ENCODE peak calls at places on chromosome 4, in five cellular contexts. One of them, this sample, is unnamed.

GRCh38 chr4:129179276-129179675 is 83.3 kb downstream of the C4orf33 start:
- DNase-seq in SW480: no peak
- DNase-seq in stimulated activated CD8-positive, alpha-beta memory T cell treated with anti-CD3 and anti-CD28 coated beads, Interleukin-12 subunit alpha, Interleukin-12 subunit beta, amount 100 ng/mL, for 4 hours: no peak
- DNase-seq in mesendoderm: no peak
- DNase-seq in A172: no peak
- DNase-seq in this sample: no peak

GRCh38 chr4:139770361-139770760 is 104.7 kb downstream of the MGST2 start:
- DNase-seq in SW480: no peak
- DNase-seq in stimulated activated CD8-positive, alpha-beta memory T cell treated with anti-CD3 and anti-CD28 coated beads, Interleukin-12 subunit alpha, Interleukin-12 subunit beta, amount 100 ng/mL, for 4 hours: no peak
- DNase-seq in mesendoderm: no peak
- DNase-seq in A172: no peak
- DNase-seq in this sample: no peak

GRCh38 chr4:152456609-152457008 is 79.3 kb downstream of the FBXW7 start:
- DNase-seq in SW480: no peak
- DNase-seq in stimulated activated CD8-positive, alpha-beta memory T cell treated with anti-CD3 and anti-CD28 coated beads, Interleukin-12 subunit alpha, Interleukin-12 subunit beta, amount 100 ng/mL, for 4 hours: no peak
- DNase-seq in mesendoderm: no peak
- DNase-seq in A172: no peak
- DNase-seq in this sample: no peak

GRCh38 chr4:26030780-26031179 is 116.8 kb downstream of the SMIM20 start:
- DNase-seq in SW480: no peak
- DNase-seq in stimulated activated CD8-positive, alpha-beta memory T cell treated with anti-CD3 and anti-CD28 coated beads, Interleukin-12 subunit alpha, Interleukin-12 subunit beta, amount 100 ng/mL, for 4 hours: no peak
- DNase-seq in mesendoderm: no peak
- DNase-seq in A172: no peak
- DNase-seq in this sample: no peak

GRCh38 chr4:136750898-136751297 is 781.4 kb downstream of the PCDH18 start:
- DNase-seq in SW480: no peak
- DNase-seq in stimulated activated CD8-positive, alpha-beta memory T cell treated with anti-CD3 and anti-CD28 coated beads, Interleukin-12 subunit alpha, Interleukin-12 subunit beta, amount 100 ng/mL, for 4 hours: no peak
- DNase-seq in mesendoderm: no peak
- DNase-seq in A172: no peak
- DNase-seq in this sample: no peak

GRCh38 chr4:3417448-3417847 is 24.3 kb upstream of the HGFAC start:
- DNase-seq in SW480: no peak
- DNase-seq in stimulated activated CD8-positive, alpha-beta memory T cell treated with anti-CD3 and anti-CD28 coated beads, Interleukin-12 subunit alpha, Interleukin-12 subunit beta, amount 100 ng/mL, for 4 hours: no peak
- DNase-seq in mesendoderm: no peak
- DNase-seq in A172: no peak
- DNase-seq in this sample: no peak

GRCh38 chr4:40603281-40603680 is 26.4 kb downstream of the RBM47 start:
- DNase-seq in SW480: no peak
- DNase-seq in stimulated activated CD8-positive, alpha-beta memory T cell treated with anti-CD3 and anti-CD28 coated beads, Interleukin-12 subunit alpha, Interleukin-12 subunit beta, amount 100 ng/mL, for 4 hours: no peak
- DNase-seq in mesendoderm: no peak
- DNase-seq in A172: no peak
- DNase-seq in this sample: no peak

GRCh38 chr4:183504930-183505555 is at the start of gene ING2:
- DNase-seq in SW480: peak; percentile 68
- DNase-seq in stimulated activated CD8-positive, alpha-beta memory T cell treated with anti-CD3 and anti-CD28 coated beads, Interleukin-12 subunit alpha, Interleukin-12 subunit beta, amount 100 ng/mL, for 4 hours: no peak
- DNase-seq in mesendoderm: peak; percentile 77
- DNase-seq in A172: peak; percentile 58
- DNase-seq in this sample: no peak

GRCh38 chr4:3317656-3318211 is 24.9 kb downstream of the RGS12 start:
- DNase-seq in SW480: no peak
- DNase-seq in stimulated activated CD8-positive, alpha-beta memory T cell treated with anti-CD3 and anti-CD28 coated beads, Interleukin-12 subunit alpha, Interleukin-12 subunit beta, amount 100 ng/mL, for 4 hours: no peak
- DNase-seq in mesendoderm: no peak
- DNase-seq in A172: no peak
- DNase-seq in this sample: no peak

GRCh38 chr4:39712819-39713607 is 15.1 kb downstream of the UBE2K start:
- DNase-seq in SW480: no peak
- DNase-seq in stimulated activated CD8-positive, alpha-beta memory T cell treated with anti-CD3 and anti-CD28 coated beads, Interleukin-12 subunit alpha, Interleukin-12 subunit beta, amount 100 ng/mL, for 4 hours: no peak
- DNase-seq in mesendoderm: no peak
- DNase-seq in A172: no peak
- DNase-seq in this sample: no peak

GRCh38 chr4:142743071-142743825 is 102.9 kb downstream of the INPP4B start:
- DNase-seq in SW480: no peak
- DNase-seq in stimulated activated CD8-positive, alpha-beta memory T cell treated with anti-CD3 and anti-CD28 coated beads, Interleukin-12 subunit alpha, Interleukin-12 subunit beta, amount 100 ng/mL, for 4 hours: no peak
- DNase-seq in mesendoderm: peak; percentile 6
- DNase-seq in A172: peak; percentile 39
- DNase-seq in this sample: no peak

GRCh38 chr4:23023121-23023520 is 330.4 kb downstream of the GBA3 start:
- DNase-seq in SW480: no peak
- DNase-seq in stimulated activated CD8-positive, alpha-beta memory T cell treated with anti-CD3 and anti-CD28 coated beads, Interleukin-12 subunit alpha, Interleukin-12 subunit beta, amount 100 ng/mL, for 4 hours: no peak
- DNase-seq in mesendoderm: peak; percentile 15
- DNase-seq in A172: peak; percentile 22
- DNase-seq in this sample: no peak

GRCh38 chr4:24236532-24236931 is 346.7 kb upstream of the PPARGC1A start:
- DNase-seq in SW480: no peak
- DNase-seq in stimulated activated CD8-positive, alpha-beta memory T cell treated with anti-CD3 and anti-CD28 coated beads, Interleukin-12 subunit alpha, Interleukin-12 subunit beta, amount 100 ng/mL, for 4 hours: no peak
- DNase-seq in mesendoderm: no peak
- DNase-seq in A172: no peak
- DNase-seq in this sample: no peak

GRCh38 chr4:14827111-14827510 is 175.2 kb upstream of the CPEB2 start:
- DNase-seq in SW480: no peak
- DNase-seq in stimulated activated CD8-positive, alpha-beta memory T cell treated with anti-CD3 and anti-CD28 coated beads, Interleukin-12 subunit alpha, Interleukin-12 subunit beta, amount 100 ng/mL, for 4 hours: no peak
- DNase-seq in mesendoderm: no peak
- DNase-seq in A172: peak; percentile 26
- DNase-seq in this sample: no peak

GRCh38 chr4:121642292-121642691 is 54.5 kb downstream of the ANXA5 start:
- DNase-seq in SW480: no peak
- DNase-seq in stimulated activated CD8-positive, alpha-beta memory T cell treated with anti-CD3 and anti-CD28 coated beads, Interleukin-12 subunit alpha, Interleukin-12 subunit beta, amount 100 ng/mL, for 4 hours: no peak
- DNase-seq in mesendoderm: no peak
- DNase-seq in A172: no peak
- DNase-seq in this sample: no peak

This sample was measured in effector memory CD8-positive, alpha-beta T cell.